ENCODE peak calls at places on chromosomes 11 and 22, in eight cellular contexts. S, X, E, H, G, K, D and V are unnamed samples.

GRCh38 chr11:122981388-122982264 is at the start of gene BSX:
- DNase-seq in S (peak), X (no peak), E (peak), H (peak), G (peak), K (peak), D (no peak), V (peak)

GRCh38 chr11:46693597-46694012 is 6.8 kb downstream of the ARHGAP1 start:
- DNase-seq in S (no peak), X (no peak), E (no peak), H (no peak), G (peak), K (no peak), D (no peak), V (no peak)

GRCh38 chr11:1557168-1557884 is 14.7 kb downstream of the DUSP8 start:
- DNase-seq in S (no peak), X (no peak), E (no peak), H (no peak), G (no peak), K (no peak), D (no peak), V (no peak)

GRCh38 chr22:47082505-47082904 is 320.1 kb downstream of the TBC1D22A start:
- DNase-seq in S (no peak), X (no peak), E (peak), H (no peak), G (no peak), K (no peak), D (no peak), V (no peak)

GRCh38 chr11:20158597-20159257 is 1.5 kb downstream of the DBX1 start:
- DNase-seq in S (no peak), X (no peak), E (peak), H (peak), G (peak), K (no peak), D (no peak), V (no peak)

GRCh38 chr11:58004664-58005063 is 19.0 kb upstream of the OR9Q1 start:
- DNase-seq in S (no peak), X (no peak), E (no peak), H (no peak), G (no peak), K (no peak), D (no peak), V (peak)

GRCh38 chr22:24420977-24421343 is 6.4 kb upstream of the ADORA2A start:
- DNase-seq in S (no peak), X (no peak), E (no peak), H (no peak), G (no peak), K (no peak), D (no peak), V (no peak)

GRCh38 chr11:60589611-60590010 is 74.4 kb downstream of the MS4A13 start:
- DNase-seq in S (no peak), X (no peak), E (no peak), H (no peak), G (no peak), K (peak), D (no peak), V (no peak)

GRCh38 chr11:94623120-94623735 is 56.1 kb downstream of the PIWIL4 start:
- DNase-seq in S (peak), X (peak), E (peak), H (peak), G (peak), K (peak), D (no peak), V (peak)

GRCh38 chr11:105673089-105673488 is 63.2 kb downstream of the GRIA4 start:
- DNase-seq in S (no peak), X (no peak), E (peak), H (no peak), G (peak), K (peak), D (no peak), V (peak)

GRCh38 chr22:25542231-25542630 is 22.2 kb upstream of the GRK3 start:
- DNase-seq in S (no peak), X (no peak), E (no peak), H (no peak), G (no peak), K (no peak), D (no peak), V (no peak)

GRCh38 chr22:46561435-46561905 is 24.1 kb upstream of the CELSR1 start:
- DNase-seq in S (no peak), X (no peak), E (peak), H (no peak), G (no peak), K (no peak), D (no peak), V (peak)

GRCh38 chr11:127800989-127801688 is 786.2 kb downstream of the ETS1 start:
- DNase-seq in S (no peak), X (no peak), E (no peak), H (no peak), G (no peak), K (no peak), D (no peak), V (no peak)

GRCh38 chr11:30908857-30909256 is 322.7 kb upstream of the MPPED2 start:
- DNase-seq in S (no peak), X (no peak), E (no peak), H (no peak), G (no peak), K (no peak), D (no peak), V (no peak)

GRCh38 chr11:41201156-41201555 is 258.3 kb downstream of the LRRC4C start:
- DNase-seq in S (no peak), X (peak), E (peak), H (peak), G (peak), K (peak), D (no peak), V (peak)

GRCh38 chr11:78698612-78699011 is 123.9 kb upstream of the NARS2 start:
- DNase-seq in S (no peak), X (no peak), E (no peak), H (no peak), G (peak), K (no peak), D (no peak), V (no peak)

GRCh38 chr22:32932176-32932575 is 126.0 kb downstream of the SYN3 start:
- DNase-seq in S (no peak), X (no peak), E (no peak), H (no peak), G (peak), K (no peak), D (no peak), V (no peak)

GRCh38 chr11:74311352-74311926 is at the start of gene P4HA3:
- DNase-seq in S (peak), X (no peak), E (peak), H (peak), G (peak), K (peak), D (no peak), V (peak)

GRCh38 chr11:80443177-80443576 is 1002.3 kb upstream of the TENM4 start:
- DNase-seq in S (no peak), X (no peak), E (peak), H (no peak), G (peak), K (no peak), D (no peak), V (no peak)

GRCh38 chr22:40728731-40729189 is 49.5 kb downstream of the MCHR1 start:
- DNase-seq in S (peak), X (no peak), E (peak), H (peak), G (peak), K (no peak), D (no peak), V (no peak)

GRCh38 chr11:65558002-65558784 is at the start of gene LTBP3:
- DNase-seq in S (no peak), X (no peak), E (peak), H (peak), G (peak), K (peak), D (no peak), V (peak)